ENCODE peak calls at places on chromosome X, in six cellular contexts. One of them, this sample, is unnamed.

GRCh38 chrX:108270280-108270679 is 167.9 kb downstream of the COL4A6 start:
- DNase-seq in G401: no peak
- DNase-seq in SW 1271: no peak
- DNase-seq in dorsolateral prefrontal cortex: no peak
- DNase-seq in glutamatergic neuron: no peak
- DNase-seq in GM20000: no peak
- DNase-seq in this sample: no peak

GRCh38 chrX:637660-638481 is 7.3 kb downstream of the SHOX start:
- DNase-seq in G401: no peak
- DNase-seq in SW 1271: no peak
- DNase-seq in dorsolateral prefrontal cortex: no peak
- DNase-seq in glutamatergic neuron: no peak
- DNase-seq in GM20000: no peak
- DNase-seq in this sample: no peak

GRCh38 chrX:40552768-40553167 is 28.0 kb upstream of the ATP6AP2 start:
- DNase-seq in G401: no peak
- DNase-seq in SW 1271: no peak
- DNase-seq in dorsolateral prefrontal cortex: no peak
- DNase-seq in glutamatergic neuron: no peak
- DNase-seq in GM20000: no peak
- DNase-seq in this sample: no peak

GRCh38 chrX:13123247-13123856 is 78.9 kb upstream of the FAM9C start:
- DNase-seq in G401: no peak
- DNase-seq in SW 1271: no peak
- DNase-seq in dorsolateral prefrontal cortex: no peak
- DNase-seq in glutamatergic neuron: no peak
- DNase-seq in GM20000: no peak
- DNase-seq in this sample: no peak

GRCh38 chrX:13059676-13060499 is 15.5 kb upstream of the FAM9C start:
- DNase-seq in G401: no peak
- DNase-seq in SW 1271: no peak
- DNase-seq in dorsolateral prefrontal cortex: no peak
- DNase-seq in glutamatergic neuron: no peak
- DNase-seq in GM20000: no peak
- DNase-seq in this sample: no peak

GRCh38 chrX:34942496-34942895 is at the start of gene FAM47B:
- DNase-seq in G401: no peak
- DNase-seq in SW 1271: no peak
- DNase-seq in dorsolateral prefrontal cortex: no peak
- DNase-seq in glutamatergic neuron: no peak
- DNase-seq in GM20000: no peak
- DNase-seq in this sample: no peak

GRCh38 chrX:8728932-8729331 is 3.0 kb downstream of the ANOS1 start:
- DNase-seq in G401: no peak
- DNase-seq in SW 1271: no peak
- DNase-seq in dorsolateral prefrontal cortex: no peak
- DNase-seq in glutamatergic neuron: no peak
- DNase-seq in GM20000: no peak
- DNase-seq in this sample: no peak

GRCh38 chrX:19748898-19749680 is 138.3 kb downstream of the SH3KBP1 start:
- DNase-seq in G401: no peak
- DNase-seq in SW 1271: no peak
- DNase-seq in dorsolateral prefrontal cortex: no peak
- DNase-seq in glutamatergic neuron: no peak
- DNase-seq in GM20000: no peak
- DNase-seq in this sample: no peak

GRCh38 chrX:7925867-7926472 is 1.2 kb downstream of the PNPLA4 start:
- DNase-seq in G401: peak
- DNase-seq in SW 1271: no peak
- DNase-seq in dorsolateral prefrontal cortex: peak
- DNase-seq in glutamatergic neuron: peak
- DNase-seq in GM20000: peak
- DNase-seq in this sample: peak

GRCh38 chrX:129768586-129769466 is 10.9 kb upstream of the SASH3 start:
- DNase-seq in G401: no peak
- DNase-seq in SW 1271: no peak
- DNase-seq in dorsolateral prefrontal cortex: no peak
- DNase-seq in glutamatergic neuron: no peak
- DNase-seq in GM20000: no peak
- DNase-seq in this sample: no peak

GRCh38 chrX:56800801-56801200 is 71.8 kb downstream of the NBDY start:
- DNase-seq in G401: no peak
- DNase-seq in SW 1271: no peak
- DNase-seq in dorsolateral prefrontal cortex: no peak
- DNase-seq in glutamatergic neuron: no peak
- DNase-seq in GM20000: peak
- DNase-seq in this sample: no peak

GRCh38 chrX:77436682-77437081 is 10.5 kb upstream of the FGF16 start:
- DNase-seq in G401: no peak
- DNase-seq in SW 1271: no peak
- DNase-seq in dorsolateral prefrontal cortex: no peak
- DNase-seq in glutamatergic neuron: no peak
- DNase-seq in GM20000: no peak
- DNase-seq in this sample: no peak

GRCh38 chrX:97009391-97009790 is 125.7 kb downstream of the RPA4 start:
- DNase-seq in G401: no peak
- DNase-seq in SW 1271: no peak
- DNase-seq in dorsolateral prefrontal cortex: no peak
- DNase-seq in glutamatergic neuron: no peak
- DNase-seq in GM20000: no peak
- DNase-seq in this sample: no peak

GRCh38 chrX:97039363-97040029 is 155.8 kb downstream of the RPA4 start:
- DNase-seq in G401: no peak
- DNase-seq in SW 1271: no peak
- DNase-seq in dorsolateral prefrontal cortex: no peak
- DNase-seq in glutamatergic neuron: no peak
- DNase-seq in GM20000: peak
- DNase-seq in this sample: no peak

GRCh38 chrX:40172169-40172979 is 74.6 kb upstream of the BCOR start:
- DNase-seq in G401: peak
- DNase-seq in SW 1271: no peak
- DNase-seq in dorsolateral prefrontal cortex: peak
- DNase-seq in glutamatergic neuron: no peak
- DNase-seq in GM20000: peak
- DNase-seq in this sample: peak

GRCh38 chrX:129239371-129239770 is 283.9 kb downstream of the SMARCA1 start:
- DNase-seq in G401: no peak
- DNase-seq in SW 1271: no peak
- DNase-seq in dorsolateral prefrontal cortex: no peak
- DNase-seq in glutamatergic neuron: no peak
- DNase-seq in GM20000: no peak
- DNase-seq in this sample: no peak

GRCh38 chrX:110722135-110722534 is 73.5 kb downstream of the CHRDL1 start:
- DNase-seq in G401: no peak
- DNase-seq in SW 1271: no peak
- DNase-seq in dorsolateral prefrontal cortex: no peak
- DNase-seq in glutamatergic neuron: no peak
- DNase-seq in GM20000: no peak
- DNase-seq in this sample: no peak

GRCh38 chrX:43557792-43558191 is 98.3 kb upstream of the MAOA start:
- DNase-seq in G401: peak
- DNase-seq in SW 1271: no peak
- DNase-seq in dorsolateral prefrontal cortex: no peak
- DNase-seq in glutamatergic neuron: peak
- DNase-seq in GM20000: peak
- DNase-seq in this sample: peak

GRCh38 chrX:130330706-130331105 is 9.0 kb upstream of the SLC25A14 start:
- DNase-seq in G401: peak
- DNase-seq in SW 1271: no peak
- DNase-seq in dorsolateral prefrontal cortex: peak
- DNase-seq in glutamatergic neuron: peak
- DNase-seq in GM20000: peak
- DNase-seq in this sample: peak

GRCh38 chrX:136046295-136046894 is 61.2 kb downstream of the SLC9A6 start:
- DNase-seq in G401: no peak
- DNase-seq in SW 1271: no peak
- DNase-seq in dorsolateral prefrontal cortex: no peak
- DNase-seq in glutamatergic neuron: no peak
- DNase-seq in GM20000: no peak
- DNase-seq in this sample: no peak

GRCh38 chrX:100748133-100748532 is 16.2 kb upstream of the SYTL4 start:
- DNase-seq in G401: no peak
- DNase-seq in SW 1271: no peak
- DNase-seq in dorsolateral prefrontal cortex: no peak
- DNase-seq in glutamatergic neuron: no peak
- DNase-seq in GM20000: no peak
- DNase-seq in this sample: no peak

GRCh38 chrX:102624105-102624504 is 24.8 kb downstream of the ARMCX5 start:
- DNase-seq in G401: peak
- DNase-seq in SW 1271: no peak
- DNase-seq in dorsolateral prefrontal cortex: no peak
- DNase-seq in glutamatergic neuron: no peak
- DNase-seq in GM20000: no peak
- DNase-seq in this sample: no peak

GRCh38 chrX:80285131-80285773 is 135.0 kb upstream of the TENT5D start:
- DNase-seq in G401: no peak
- DNase-seq in SW 1271: no peak
- DNase-seq in dorsolateral prefrontal cortex: no peak
- DNase-seq in glutamatergic neuron: peak
- DNase-seq in GM20000: peak
- DNase-seq in this sample: peak

GRCh38 chrX:1609759-1610158 is 5.1 kb upstream of the ASMT start:
- DNase-seq in G401: no peak
- DNase-seq in SW 1271: no peak
- DNase-seq in dorsolateral prefrontal cortex: no peak
- DNase-seq in glutamatergic neuron: no peak
- DNase-seq in GM20000: no peak
- DNase-seq in this sample: no peak

GRCh38 chrX:8741981-8742380 is 10.0 kb upstream of the ANOS1 start:
- DNase-seq in G401: no peak
- DNase-seq in SW 1271: no peak
- DNase-seq in dorsolateral prefrontal cortex: no peak
- DNase-seq in glutamatergic neuron: no peak
- DNase-seq in GM20000: no peak
- DNase-seq in this sample: no peak

GRCh38 chrX:150219374-150220185 is 143.5 kb upstream of the MAMLD1 start:
- DNase-seq in G401: no peak
- DNase-seq in SW 1271: no peak
- DNase-seq in dorsolateral prefrontal cortex: no peak
- DNase-seq in glutamatergic neuron: no peak
- DNase-seq in GM20000: peak
- DNase-seq in this sample: peak